ENCODE peak calls at places on chromosomes 16 and 17, in ten cellular contexts. D is transverse colon; L is AG04450; I is cardiac muscle cell; R is CD4-positive, alpha-beta T cell; A is CD8-positive, alpha-beta T cell; V is ascending aorta; S is stomach; N is sigmoid colon; K is A673. H is an unnamed sample.

GRCh38 chr16:85369741-85370528 is 243.2 kb upstream of the GSE1 start:
- DNase-seq in D (peak; percentile 76), L (no peak), I (no peak), R (peak; percentile 16), A (peak; percentile 59), V (peak; percentile 87), S (peak; percentile 73), N (peak; percentile 86), K (peak; percentile 54), H (peak; percentile 61)

GRCh38 chr16:9123871-9124270 is 32.4 kb downstream of the HAPSTR1 start:
- DNase-seq in D (peak; percentile 90), L (no peak), I (no peak), R (no peak), A (no peak), V (peak; percentile 75), S (peak; percentile 85), N (peak; percentile 71), K (peak; percentile 30), H (peak; percentile 70)

GRCh38 chr16:49150341-49150740 is 131.3 kb downstream of the CBLN1 start:
- DNase-seq in D (no peak), L (no peak), I (no peak), R (no peak), A (no peak), V (no peak), S (no peak), N (no peak), K (no peak), H (no peak)

GRCh38 chr17:17811381-17812210 is 25.2 kb downstream of the SREBF1 start:
- DNase-seq in D (no peak), L (no peak), I (peak; percentile 58), R (no peak), A (no peak), V (no peak), S (no peak), N (no peak), K (peak; percentile 55), H (no peak)

GRCh38 chr17:44878627-44879221 is 20.5 kb downstream of the EFTUD2 start:
- DNase-seq in D (no peak), L (no peak), I (peak; percentile 58), R (no peak), A (peak; percentile 19), V (no peak), S (no peak), N (no peak), K (peak; percentile 26), H (peak; percentile 54)

GRCh38 chr17:63420868-63421680 is 25.0 kb downstream of the CYB561 start:
- DNase-seq in D (no peak), L (no peak), I (no peak), R (no peak), A (no peak), V (no peak), S (no peak), N (no peak), K (no peak), H (no peak)

GRCh38 chr17:27590864-27591263 is 40.1 kb upstream of the LGALS9 start:
- DNase-seq in D (no peak), L (no peak), I (no peak), R (no peak), A (no peak), V (no peak), S (no peak), N (no peak), K (no peak), H (no peak)

GRCh38 chr16:53007095-53007494 is 45.6 kb downstream of the CHD9NB start:
- DNase-seq in D (no peak), L (no peak), I (no peak), R (no peak), A (no peak), V (no peak), S (no peak), N (no peak), K (no peak), H (no peak)

GRCh38 chr16:50683689-50684374 is 2.7 kb upstream of the SNX20 start:
- DNase-seq in D (peak; percentile 69), L (no peak), I (no peak), R (peak; percentile 25), A (peak; percentile 34), V (no peak), S (peak; percentile 50), N (no peak), K (no peak), H (no peak)

GRCh38 chr17:37137070-37137610 is 188.4 kb downstream of the AATF start:
- DNase-seq in D (no peak), L (no peak), I (no peak), R (no peak), A (no peak), V (no peak), S (no peak), N (no peak), K (no peak), H (no peak)

GRCh38 chr17:9044796-9045470 is 23.6 kb downstream of the NTN1 start:
- DNase-seq in D (no peak), L (no peak), I (no peak), R (no peak), A (no peak), V (no peak), S (no peak), N (no peak), K (no peak), H (no peak)

GRCh38 chr16:66977341-66978113 is 10.9 kb upstream of the CES4A start:
- DNase-seq in D (peak; percentile 94), L (peak; percentile 56), I (peak; percentile 88), R (peak; percentile 79), A (peak; percentile 94), V (peak; percentile 92), S (peak; percentile 92), N (peak; percentile 94), K (peak; percentile 89), H (peak; percentile 87)

GRCh38 chr17:77117415-77117814 is 23.4 kb upstream of the SEC14L1 start:
- DNase-seq in D (no peak), L (no peak), I (peak; percentile 60), R (no peak), A (no peak), V (no peak), S (no peak), N (no peak), K (no peak), H (no peak)

GRCh38 chr17:18904482-18904881 is 46.6 kb downstream of the PRPSAP2 start:
- DNase-seq in D (no peak), L (no peak), I (no peak), R (no peak), A (no peak), V (no peak), S (no peak), N (no peak), K (no peak), H (no peak)

GRCh38 chr16:24077989-24078388 is 178.1 kb upstream of the CACNG3 start:
- DNase-seq in D (no peak), L (no peak), I (no peak), R (no peak), A (no peak), V (no peak), S (no peak), N (no peak), K (no peak), H (no peak)

GRCh38 chr17:1830288-1830687 is 483 bp downstream of the RPA1 start:
- DNase-seq in D (peak; percentile 13), L (no peak), I (peak; percentile 4), R (no peak), A (peak; percentile 13), V (no peak), S (no peak), N (no peak), K (peak; percentile 25), H (peak; percentile 15)

GRCh38 chr16:2429037-2429770 is at the start of gene CCNF:
- DNase-seq in D (peak; percentile 98), L (peak; percentile 75), I (peak; percentile 97), R (peak; percentile 96), A (peak; percentile 98), V (peak; percentile 98), S (peak; percentile 98), N (peak; percentile 98), K (peak; percentile 98), H (peak; percentile 99)
- TF ChIP-seq CTCF in D (no peak), L (no peak), I (no peak), R (no peak), A (no peak), V (no peak), S (no peak), N (no peak), K (no peak), H (no peak)

DNA sequence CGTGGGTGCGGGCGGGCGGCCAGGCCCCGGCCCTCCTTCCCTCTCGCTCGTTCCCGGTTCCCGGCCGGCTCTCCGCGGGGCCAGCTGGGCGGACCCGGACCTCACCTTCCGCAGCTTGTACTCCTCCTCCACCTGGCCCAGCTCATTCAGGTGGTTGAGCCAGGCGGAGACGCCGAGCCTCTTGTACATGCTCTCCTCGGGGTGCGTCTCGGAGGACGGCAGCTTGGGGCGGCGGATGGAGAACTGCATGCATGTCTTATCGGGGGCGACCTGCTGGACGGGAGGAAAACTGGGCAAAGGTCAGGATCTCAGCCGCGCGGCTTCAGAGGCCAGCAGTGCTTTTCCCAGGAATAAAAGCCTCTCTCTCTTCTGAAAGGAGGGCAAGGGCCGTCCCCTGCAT is 85.4 kb downstream of the TBC1D16 start:
- DNase-seq in D (no peak), L (no peak), I (no peak), R (no peak), A (no peak), V (peak; percentile 58), S (peak; percentile 69), N (peak; percentile 41), K (no peak), H (no peak)
- H3K27ac ChIP-seq in D (no peak overlapping the region), L (no peak overlapping the region), I (no peak overlapping the region), R (no peak overlapping the region), A (no peak overlapping the region), V (no peak overlapping the region), S (peak overlapping the region; percentile 65), N (peak overlapping the region; percentile 7), K (peak overlapping the region; percentile 93), H (no peak overlapping the region)

DNA sequence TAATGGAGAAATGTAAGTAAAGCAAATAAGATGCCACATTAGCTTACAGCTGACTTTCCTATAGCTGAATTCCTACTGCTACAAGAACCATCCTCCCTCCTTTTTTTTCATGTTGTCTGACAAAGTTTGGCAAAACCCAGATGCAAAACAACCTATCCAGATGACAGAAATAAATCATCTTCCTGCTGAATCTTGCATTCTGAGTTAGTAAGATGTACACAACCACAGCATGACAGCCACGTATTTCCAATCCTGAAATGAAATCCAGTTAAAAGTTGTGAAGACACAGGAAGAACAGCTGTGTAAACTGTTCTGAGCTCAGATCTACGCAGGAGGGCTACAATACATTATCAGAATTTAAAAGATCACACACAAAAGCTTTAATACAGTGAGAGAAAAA is 5.1 kb upstream of the DHX33 start:
- DNase-seq in D (no peak), L (no peak), I (no peak), R (no peak), A (no peak), V (no peak), S (no peak), N (no peak), K (no peak), H (no peak)
- TF ChIP-seq CTCF in D (no peak), L (no peak), I (no peak), R (no peak), A (no peak), V (no peak), S (no peak), N (no peak), K (no peak), H (no peak)

DNA sequence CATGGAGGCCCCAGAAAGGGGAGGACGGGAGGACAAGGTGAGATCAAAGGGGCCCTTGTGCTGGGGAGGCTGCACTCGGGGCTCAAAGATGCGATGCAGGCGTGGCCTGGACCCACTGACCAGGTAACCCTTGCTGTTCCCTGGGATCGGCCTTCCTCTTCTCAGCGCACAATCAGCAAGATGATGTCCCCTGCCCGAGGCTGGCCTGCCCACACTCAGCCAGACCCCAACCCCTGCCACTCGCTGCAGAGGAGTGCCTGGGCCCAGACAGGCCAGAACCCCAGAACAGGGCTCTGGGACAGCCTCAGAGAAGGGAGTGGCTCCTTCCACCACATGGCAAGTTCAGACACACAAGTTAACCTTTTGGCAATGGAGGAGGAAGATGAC is 14.8 kb downstream of the KIFC3 start:
- DNase-seq in D (no peak), L (no peak), I (no peak), R (no peak), A (no peak), V (no peak), S (no peak), N (no peak), K (no peak), H (no peak)
- H3K27ac ChIP-seq in D (peak overlapping the region; percentile 61), L (peak overlapping the region; percentile 11), I (no peak overlapping the region), R (no peak overlapping the region), A (no peak overlapping the region), V (no peak overlapping the region), S (no peak overlapping the region), N (peak overlapping the region; percentile 35), K (no peak overlapping the region), H (peak overlapping the region; percentile 35)

H was measured in RWPE1.